ENCODE peak calls at places on chromosomes 7 and 10, in four cellular contexts. F is prostate gland, P is endothelial cell, A is dorsolateral prefrontal cortex. Z is an unnamed sample.

GRCh38 chr10:103855424-103855823 is at the start of gene SH3PXD2A:
- DNase-seq in A (no peak), P (peak), F (peak), Z (peak)

GRCh38 chr10:28127881-28128280 is 129.0 kb upstream of the ODAD2 start:
- DNase-seq in A (no peak), P (no peak), F (no peak), Z (no peak)

GRCh38 chr10:16116404-16117304 is 256.3 kb upstream of the MINDY3 start:
- DNase-seq in A (no peak), P (peak), F (no peak), Z (no peak)

GRCh38 chr10:82850166-82850565 is 975.2 kb downstream of the NRG3 start:
- DNase-seq in A (no peak), F (no peak), P (no peak), Z (no peak)

GRCh38 chr10:34933676-34934075 is 118.6 kb upstream of the PARD3 start:
- DNase-seq in P (no peak), A (no peak), F (peak), Z (no peak)

GRCh38 chr10:77553966-77554365 is 83.6 kb downstream of the KCNMA1 start:
- DNase-seq in F (no peak), P (no peak), A (no peak), Z (no peak)

GRCh38 chr7:48904975-48905374 is 19.4 kb upstream of the CDC14C start:
- DNase-seq in A (no peak), P (no peak), F (no peak), Z (no peak)

GRCh38 chr7:135744938-135745701 is 3.5 kb downstream of the FAM180A start:
- DNase-seq in A (no peak), F (no peak), P (no peak), Z (no peak)

GRCh38 chr10:124319926-124320391 is 98.8 kb downstream of the OAT start:
- DNase-seq in F (no peak), A (no peak), P (no peak), Z (no peak)

GRCh38 chr10:104329754-104330153 is 8.5 kb downstream of the ITPRIP start:
- DNase-seq in A (no peak), P (no peak), F (no peak), Z (no peak)

GRCh38 chr7:149823191-149823630 is 15.0 kb upstream of the ZNF862 start:
- DNase-seq in P (no peak), F (no peak), A (no peak), Z (no peak)

GRCh38 chr10:49157229-49157628 is 23.4 kb upstream of the FAM170B start:
- DNase-seq in P (no peak), A (no peak), F (no peak), Z (no peak)

GRCh38 chr7:39647816-39648215 is 24.4 kb downstream of the RALA start:
- DNase-seq in A (no peak), P (no peak), F (no peak), Z (no peak)

GRCh38 chr7:24214670-24215069 is 69.3 kb upstream of the NPY start:
- DNase-seq in A (no peak), P (no peak), F (no peak), Z (no peak)

GRCh38 chr10:107425844-107426553 is 261.5 kb upstream of the SORCS1 start:
- DNase-seq in P (no peak), A (no peak), F (no peak), Z (no peak)

DNA sequence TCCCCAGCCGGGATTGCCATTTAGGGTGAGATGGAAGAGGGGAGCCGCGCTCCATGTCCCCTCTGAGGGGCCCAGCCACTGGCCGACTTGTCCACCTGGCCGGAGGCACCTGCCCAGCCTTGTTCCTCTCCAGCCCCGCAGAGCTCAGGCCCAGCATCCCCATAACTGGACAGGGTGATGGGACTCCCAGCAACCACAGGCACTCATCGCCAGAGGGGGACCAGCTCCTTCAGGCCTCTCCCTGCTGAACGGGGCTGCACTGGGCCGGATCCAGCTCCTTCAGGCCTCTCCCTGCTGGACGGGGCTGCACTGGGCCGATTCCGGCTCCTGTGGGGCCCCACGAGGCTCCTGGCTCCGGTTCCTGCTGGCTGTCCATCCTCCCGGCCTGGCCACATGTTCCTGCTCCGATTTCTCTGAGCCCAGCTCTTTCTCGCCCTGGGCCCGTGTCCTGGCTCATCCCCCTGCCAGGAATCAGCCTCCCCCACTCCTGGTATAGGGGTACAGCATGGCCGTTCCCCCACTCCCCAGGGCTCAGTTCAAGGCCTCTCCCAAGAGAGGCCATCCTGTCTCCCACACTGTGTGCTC is 56.1 kb upstream of the ADGRA1 start:
- DNase-seq in F (no peak), P (no peak), A (no peak), Z (no peak)
- TF ChIP-seq CTCF in F (no peak), P (no peak), A (no peak), Z (no peak)

GRCh38 chr7:124275411-124275810 is 242.5 kb upstream of the TMEM229A start:
- DNase-seq in A (no peak), P (no peak), F (no peak), Z (no peak)

DNA sequence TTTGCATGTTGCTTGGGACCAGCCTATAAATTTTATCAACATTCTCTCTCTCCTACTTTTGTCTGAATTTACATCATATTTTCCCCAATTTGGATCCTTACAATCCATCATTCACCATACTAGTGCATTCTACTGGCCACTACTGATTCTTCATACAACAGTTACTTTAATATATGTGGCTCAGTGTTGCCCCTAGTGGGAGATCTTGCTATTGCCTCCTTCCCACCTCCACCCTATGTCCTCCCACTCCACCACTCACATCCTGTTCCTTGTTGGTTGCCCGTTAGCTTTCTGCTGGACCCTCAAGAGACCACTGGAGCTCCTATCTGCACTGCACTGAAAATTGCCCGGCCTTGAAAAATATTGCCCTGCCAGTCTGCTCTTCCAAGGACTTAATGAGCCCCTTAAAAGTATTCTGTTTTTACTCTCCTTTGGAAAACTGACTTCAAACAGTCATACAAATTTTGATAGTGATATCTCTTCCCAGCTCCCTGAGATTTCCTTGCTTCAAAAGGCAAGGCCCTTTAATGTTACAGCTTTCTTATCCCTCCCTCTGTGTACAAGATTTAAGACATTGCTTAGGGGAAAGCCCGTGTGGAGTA is 243.2 kb upstream of the TMEM229A start:
- DNase-seq in P (peak), A (no peak), F (no peak), Z (peak)
- TF ChIP-seq CTCF in P (peak), A (peak), F (no peak), Z (peak)

GRCh38 chr10:4767033-4767814 is 58.8 kb upstream of the AKR1E2 start:
- DNase-seq in A (no peak), F (peak), P (no peak), Z (no peak)

GRCh38 chr10:4772202-4772570 is 53.8 kb upstream of the AKR1E2 start:
- DNase-seq in P (no peak), F (no peak), A (no peak), Z (no peak)

GRCh38 chr10:4766449-4766848 is 59.6 kb upstream of the AKR1E2 start:
- DNase-seq in P (no peak), A (no peak), F (no peak), Z (no peak)

GRCh38 chr10:4771554-4772201 is 54.3 kb upstream of the AKR1E2 start:
- DNase-seq in A (no peak), F (no peak), P (no peak), Z (no peak)

DNA sequence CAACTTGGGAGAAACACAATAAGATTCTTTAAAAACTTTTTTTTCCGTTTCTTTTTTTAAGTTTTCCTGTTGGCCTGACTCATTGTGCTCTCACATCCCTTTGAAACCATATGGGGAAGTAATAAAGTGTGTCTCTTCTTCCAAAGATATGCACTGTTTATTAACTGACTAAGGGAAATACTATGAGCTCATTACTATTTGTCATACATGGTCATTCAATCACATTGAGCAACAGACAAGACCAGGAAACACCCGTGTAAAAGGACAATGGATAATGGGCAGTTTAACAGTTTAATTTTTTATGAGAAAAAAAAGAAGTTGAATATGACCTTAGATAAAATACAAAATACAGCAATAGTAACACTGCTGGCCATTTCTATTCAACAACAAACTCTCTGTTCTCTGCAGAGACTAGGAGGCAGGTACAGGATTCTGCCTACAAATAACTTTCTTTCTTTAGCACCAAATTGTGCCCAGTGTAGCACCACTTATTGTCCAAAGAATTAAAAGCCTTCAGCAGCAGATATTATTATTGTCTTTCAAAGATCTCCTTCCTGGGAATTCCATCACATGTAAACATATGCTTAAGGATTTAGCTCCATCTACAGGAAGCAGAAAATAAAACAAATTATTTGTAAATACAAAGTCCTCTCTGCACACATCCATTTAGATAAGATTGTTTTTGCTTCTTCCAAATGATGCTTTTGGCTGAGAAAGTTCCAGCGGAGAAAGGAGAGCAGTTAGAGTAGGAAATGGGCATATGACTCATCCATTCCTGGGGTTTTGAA is 55.0 kb upstream of the AKR1E2 start:
- DNase-seq in P (no peak), F (no peak), A (no peak), Z (no peak)
- TF ChIP-seq CTCF in P (no peak), F (no peak), A (peak), Z (peak)

GRCh38 chr10:86509145-86509544 is 12.4 kb downstream of the WAPL start:
- DNase-seq in P (no peak), F (no peak), A (no peak), Z (no peak)

GRCh38 chr10:86512137-86512536 is 9.5 kb downstream of the WAPL start:
- DNase-seq in F (no peak), A (no peak), P (no peak), Z (no peak)

GRCh38 chr10:86508217-86508616 is 13.4 kb downstream of the WAPL start:
- DNase-seq in A (no peak), F (no peak), P (no peak), Z (no peak)

GRCh38 chr10:86506499-86506898 is 15.1 kb downstream of the WAPL start:
- DNase-seq in P (no peak), F (no peak), A (no peak), Z (no peak)

GRCh38 chr10:86511027-86511865 is 10.3 kb downstream of the WAPL start:
- DNase-seq in F (no peak), A (no peak), P (no peak), Z (no peak)
- TF ChIP-seq CTCF in F (no peak), A (no peak), P (no peak), Z (no peak)

GRCh38 chr7:50982626-50983025 is 199.9 kb upstream of the GRB10 start:
- DNase-seq in F (no peak), A (no peak), P (no peak), Z (no peak)
- TF ChIP-seq CTCF in F (no peak), A (no peak), P (no peak), Z (peak)

GRCh38 chr7:142554555-142555532 is 194.4 kb upstream of the PRSS1 start:
- DNase-seq in A (no peak), P (no peak), F (no peak), Z (no peak)
- TF ChIP-seq CTCF in A (no peak), P (no peak), F (no peak), Z (no peak)

DNA sequence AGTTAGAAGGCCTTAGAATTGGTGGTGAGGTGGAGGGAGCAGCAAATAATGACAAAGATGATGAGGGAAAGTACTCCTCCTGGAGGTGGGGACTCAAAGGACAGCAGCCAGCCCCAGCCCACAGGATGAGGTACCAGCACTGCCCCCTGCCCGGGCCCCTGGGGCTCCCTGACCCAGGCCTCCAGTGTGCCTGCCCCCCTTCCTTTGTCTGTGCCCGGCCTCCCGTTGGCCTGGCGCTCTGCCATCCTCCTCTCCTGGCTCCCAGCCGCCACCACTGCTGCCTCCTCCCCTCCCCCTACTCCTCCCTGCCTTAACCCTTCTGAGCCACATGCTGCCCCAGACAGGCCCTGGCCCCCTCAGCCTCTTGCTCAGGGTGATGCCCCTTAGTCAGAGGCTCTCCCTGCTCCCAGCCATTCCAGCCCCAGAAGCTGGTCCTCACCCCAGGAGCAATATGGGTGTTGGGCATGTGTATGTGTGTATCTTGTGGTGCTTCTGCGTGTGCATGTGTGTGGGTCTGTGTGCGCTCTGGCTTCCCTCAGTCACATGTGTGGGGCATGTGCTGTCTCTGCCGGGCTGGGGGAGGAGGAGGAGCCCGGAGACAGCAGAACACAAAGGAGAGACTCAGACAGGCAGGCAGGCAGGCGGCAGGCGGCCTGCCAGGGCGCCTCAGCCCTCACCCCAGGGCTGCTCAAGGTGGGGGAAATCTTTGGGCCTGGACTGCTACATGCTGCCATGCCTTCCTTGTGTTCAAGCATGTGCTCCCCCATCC is 2.6 kb downstream of the LDB1 start:
- DNase-seq in A (peak), F (peak), P (peak), Z (no peak)
- TF ChIP-seq CTCF in A (no peak), F (no peak), P (no peak), Z (no peak)

DNA sequence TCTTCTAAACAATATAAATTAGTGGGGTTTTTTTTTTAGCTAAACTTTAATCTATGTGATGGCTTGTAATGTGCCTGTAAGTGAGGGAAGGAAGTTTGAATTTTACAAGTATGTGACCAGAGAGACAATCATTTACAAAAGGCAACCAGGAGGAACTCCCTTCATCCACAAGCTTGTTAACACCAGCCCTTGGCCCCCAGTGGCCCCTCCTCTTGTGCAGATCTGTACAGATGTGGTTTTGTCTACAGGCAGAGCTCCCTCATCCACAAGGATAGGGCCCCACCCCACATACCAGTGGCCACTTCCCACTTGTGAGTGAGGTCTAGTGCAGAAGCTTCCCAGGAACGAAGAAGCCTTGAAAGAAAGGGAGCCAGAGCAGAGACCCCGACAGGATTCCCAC is 234.1 kb upstream of the KMT2E start:
- DNase-seq in F (no peak), P (no peak), A (no peak), Z (no peak)
- TF ChIP-seq CTCF in F (no peak), P (no peak), A (no peak), Z (no peak)